ENCODE peak calls at places on chromosomes 13 and 19, in ten cellular contexts. Z, C, T, R, K, U, X, A, Y and Q are unnamed samples.

GRCh38 chr13:112351825-112352224 is 24.3 kb upstream of the SPACA7 start:
- DNase-seq in Z (no peak), C (no peak), T (no peak), R (no peak), K (no peak), U (no peak), X (no peak), A (no peak), Y (no peak), Q (no peak)

GRCh38 chr13:79806821-79807220 is 325.9 kb downstream of the NDFIP2 start:
- DNase-seq in Z (no peak), C (no peak), T (no peak), R (no peak), K (no peak), U (peak; percentile 95), X (no peak), A (no peak), Y (no peak), Q (no peak)

GRCh38 chr13:42762917-42763316 is 18.5 kb upstream of the FAM216B start:
- DNase-seq in Z (no peak), C (no peak), T (no peak), R (peak; percentile 93), K (peak; percentile 78), U (peak; percentile 27), X (peak; percentile 18), A (no peak), Y (no peak), Q (no peak)

GRCh38 chr13:75861786-75862185 is 225.7 kb downstream of the LMO7 start:
- DNase-seq in Z (no peak), C (no peak), T (no peak), R (no peak), K (no peak), U (no peak), X (no peak), A (no peak), Y (no peak), Q (no peak)

GRCh38 chr19:41939861-41940442 is 11.7 kb upstream of the ERFL start:
- DNase-seq in Z (no peak), C (no peak), T (peak; percentile 43), R (no peak), K (peak; percentile 93), U (peak; percentile 64), X (peak; percentile 60), A (peak; percentile 75), Y (no peak), Q (no peak)

GRCh38 chr13:44876782-44877324 is 112.4 kb downstream of the NUFIP1 start:
- DNase-seq in Z (no peak), C (no peak), T (no peak), R (no peak), K (no peak), U (no peak), X (no peak), A (no peak), Y (no peak), Q (no peak)

GRCh38 chr13:73891805-73892204 is 242.4 kb downstream of the KLF12 start:
- DNase-seq in Z (no peak), C (no peak), T (no peak), R (no peak), K (no peak), U (no peak), X (no peak), A (no peak), Y (no peak), Q (no peak)

GRCh38 chr13:86554066-86554465 is 754.8 kb upstream of the SLITRK6 start:
- DNase-seq in Z (no peak), C (no peak), T (no peak), R (no peak), K (no peak), U (no peak), X (no peak), A (no peak), Y (no peak), Q (no peak)

GRCh38 chr13:110113284-110113764 is 193.6 kb downstream of the COL4A1 start:
- DNase-seq in Z (no peak), C (no peak), T (no peak), R (peak; percentile 69), K (peak; percentile 94), U (no peak), X (no peak), A (no peak), Y (no peak), Q (no peak)

GRCh38 chr13:54875111-54875510 is 1846.5 kb downstream of the OLFM4 start:
- DNase-seq in Z (no peak), C (no peak), T (no peak), R (no peak), K (no peak), U (no peak), X (no peak), A (no peak), Y (no peak), Q (no peak)

DNA sequence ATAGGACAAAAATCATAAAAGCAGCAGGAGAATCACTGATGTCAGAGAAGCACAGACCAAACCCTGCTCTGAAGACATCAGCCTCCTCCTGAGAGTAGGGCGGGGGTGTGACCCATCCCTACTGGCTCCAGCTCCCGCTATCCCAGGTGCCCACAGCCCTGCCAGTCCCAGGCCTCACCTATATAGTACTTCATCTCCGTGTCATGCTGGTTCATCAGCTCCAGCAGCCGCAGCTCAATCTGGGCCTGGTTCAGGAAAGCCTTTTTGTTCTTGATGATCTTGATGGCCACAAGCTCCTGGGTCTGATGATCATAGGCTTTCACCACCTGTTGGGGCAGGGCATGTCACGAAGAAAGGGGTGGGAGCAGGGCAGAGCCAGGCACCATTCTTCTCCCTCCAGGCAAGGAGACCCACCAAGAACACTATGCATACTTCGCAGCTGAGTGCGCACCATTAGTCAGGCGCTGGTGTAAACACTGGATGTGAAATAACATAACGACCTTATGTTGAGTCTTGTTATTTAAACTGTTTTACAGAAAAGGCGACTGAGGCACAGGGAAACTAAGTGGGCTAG is 4.2 kb downstream of the DYRK1B start:
- DNase-seq in Z (no peak), C (no peak), T (no peak), R (no peak), K (peak; percentile 76), U (no peak), X (no peak), A (no peak), Y (no peak), Q (no peak)
- H3K36me3 ChIP-seq in Z (no peaks in the 10 kb centered on the region), C (peaks cover 5% of the 10 kb centered on the region), T (peaks cover 72% of the 10 kb centered on the region), R (peaks cover 34% of the 10 kb centered on the region), K (peaks cover 41% of the 10 kb centered on the region), U (peaks cover 19% of the 10 kb centered on the region), X (no peaks in the 10 kb centered on the region), A (peaks cover 64% of the 10 kb centered on the region), Y (peaks cover 84% of the 10 kb centered on the region), Q (peaks cover 72% of the 10 kb centered on the region)

GRCh38 chr19:13025819-13026477 is 30.7 kb downstream of the NFIX start:
- DNase-seq in Z (no peak), C (no peak), T (no peak), R (no peak), K (peak; percentile 76), U (no peak), X (no peak), A (no peak), Y (no peak), Q (no peak)
- H3K36me3 ChIP-seq in Z (no peaks in the 10 kb centered on the region), C (no peaks in the 10 kb centered on the region), T (no peaks in the 10 kb centered on the region), R (no peaks in the 10 kb centered on the region), K (peaks cover 35% of the 10 kb centered on the region), U (peaks cover 9% of the 10 kb centered on the region), X (no peaks in the 10 kb centered on the region), A (peaks cover 7% of the 10 kb centered on the region), Y (no peaks in the 10 kb centered on the region), Q (peaks cover 7% of the 10 kb centered on the region)

DNA sequence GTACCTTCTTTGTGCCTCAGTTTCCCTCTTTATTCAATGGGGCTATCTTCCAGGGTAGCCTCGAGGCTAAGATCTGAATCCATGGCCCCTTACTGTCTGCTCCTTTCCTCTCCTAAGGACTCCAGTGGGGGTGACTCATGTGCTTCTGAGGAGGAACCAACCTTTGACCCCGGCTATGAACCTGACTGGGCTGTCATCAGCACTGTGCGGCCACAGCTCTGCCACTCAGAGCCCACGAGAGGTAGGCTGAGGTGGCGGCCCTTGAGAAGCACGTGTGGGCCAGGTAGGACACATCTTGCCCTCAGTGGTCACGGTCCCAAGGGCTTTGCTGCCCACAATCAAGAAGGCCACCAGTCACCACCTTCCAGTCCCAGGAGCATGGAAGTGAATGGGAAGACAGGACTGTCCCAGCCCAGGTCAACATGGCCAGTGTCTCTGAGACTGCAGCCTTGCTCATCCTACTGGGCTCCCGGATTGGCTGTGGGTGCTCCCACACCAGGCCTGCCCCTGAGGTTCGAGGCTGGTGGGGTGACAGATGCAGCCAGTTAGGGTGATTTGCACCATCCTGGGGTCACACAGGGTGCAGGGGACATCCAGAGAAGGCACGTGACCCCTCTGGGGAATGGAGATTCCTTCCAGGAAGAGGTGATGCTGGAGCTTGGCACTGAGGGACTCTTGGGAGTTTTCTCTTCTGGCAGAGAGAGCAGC is 2.8 kb downstream of the TBC1D17 start:
- DNase-seq in Z (no peak), C (peak; percentile 19), T (no peak), R (no peak), K (no peak), U (no peak), X (no peak), A (no peak), Y (no peak), Q (no peak)
- H3K36me3 ChIP-seq in Z (no peaks in the 10 kb centered on the region), C (peaks cover 20% of the 10 kb centered on the region), T (peaks cover 67% of the 10 kb centered on the region), R (peaks cover 45% of the 10 kb centered on the region), K (peaks cover 47% of the 10 kb centered on the region), U (peaks cover 51% of the 10 kb centered on the region), X (peaks cover 8% of the 10 kb centered on the region), A (peaks cover 67% of the 10 kb centered on the region), Y (peaks cover 63% of the 10 kb centered on the region), Q (peaks cover 68% of the 10 kb centered on the region)

GRCh38 chr19:14565765-14566711 is 5.8 kb downstream of the NDUFB7 start:
- DNase-seq in Z (no peak), C (no peak), T (no peak), R (no peak), K (no peak), U (no peak), X (peak; percentile 7), A (no peak), Y (no peak), Q (no peak)

GRCh38 chr19:14562660-14563589 is 8.9 kb downstream of the NDUFB7 start:
- DNase-seq in Z (no peak), C (no peak), T (no peak), R (no peak), K (no peak), U (no peak), X (no peak), A (no peak), Y (no peak), Q (no peak)

GRCh38 chr19:14565298-14565679 is 6.6 kb downstream of the NDUFB7 start:
- DNase-seq in Z (no peak), C (no peak), T (no peak), R (no peak), K (peak; percentile 69), U (no peak), X (no peak), A (no peak), Y (no peak), Q (no peak)

GRCh38 chr19:14563590-14563926 is 8.3 kb downstream of the NDUFB7 start:
- DNase-seq in Z (no peak), C (no peak), T (no peak), R (no peak), K (no peak), U (no peak), X (no peak), A (no peak), Y (no peak), Q (no peak)

DNA sequence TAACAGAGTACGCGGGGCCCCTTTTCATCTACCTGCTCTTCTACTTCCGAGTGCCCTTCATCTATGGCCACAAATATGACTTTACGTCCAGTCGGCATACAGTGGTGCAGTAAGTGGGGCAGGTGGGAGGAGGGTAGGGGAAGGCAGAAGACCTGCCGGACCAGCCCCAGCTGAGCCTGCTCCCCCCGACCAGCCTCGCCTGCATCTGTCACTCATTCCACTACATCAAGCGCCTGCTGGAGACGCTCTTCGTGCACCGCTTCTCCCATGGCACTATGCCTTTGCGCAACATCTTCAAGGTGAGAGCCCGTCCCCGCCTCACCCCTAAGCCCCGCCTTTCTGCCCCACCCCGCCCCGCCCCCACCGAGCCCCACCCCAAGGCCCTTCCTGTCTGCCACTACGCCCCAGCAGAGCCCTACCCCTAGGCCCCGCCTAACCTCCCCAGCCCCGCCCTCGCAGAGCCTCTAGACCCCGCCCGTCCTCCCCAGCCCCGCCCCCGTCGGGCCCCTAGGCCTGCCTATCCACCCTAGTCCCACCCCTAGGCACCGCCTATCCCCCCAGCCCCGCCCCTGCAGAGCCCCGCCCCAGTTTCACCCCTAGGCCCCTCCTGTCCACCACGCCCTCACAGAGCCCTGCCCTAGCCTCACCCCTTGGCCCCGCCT is 7.7 kb downstream of the NDUFB7 start:
- DNase-seq in Z (no peak), C (no peak), T (no peak), R (no peak), K (no peak), U (peak; percentile 73), X (peak; percentile 23), A (no peak), Y (no peak), Q (no peak)
- H3K36me3 ChIP-seq in Z (no peaks in the 10 kb centered on the region), C (no peaks in the 10 kb centered on the region), T (peaks cover 41% of the 10 kb centered on the region), R (peaks cover 18% of the 10 kb centered on the region), K (peaks cover 3% of the 10 kb centered on the region), U (peaks cover 18% of the 10 kb centered on the region), X (no peaks in the 10 kb centered on the region), A (peaks cover 17% of the 10 kb centered on the region), Y (peaks cover 49% of the 10 kb centered on the region), Q (peaks cover 53% of the 10 kb centered on the region)